ENCODE peak calls at places on chromosomes 6 and 20, in four cellular contexts. W is lung, C is kidney epithelial cell, S is NCI-H460. M is an unnamed sample.

GRCh38 chr6:170124836-170125235 is 166.0 kb downstream of the DLL1 start:
- DNase-seq in C (no peak), W (no peak), S (no peak), M (peak)

GRCh38 chr6:74455786-74456185 is 750.1 kb downstream of the COL12A1 start:
- DNase-seq in S (no peak), W (no peak), C (no peak), M (no peak)

GRCh38 chr6:14661188-14661587 is 543.6 kb downstream of the CD83 start:
- DNase-seq in S (no peak), C (no peak), W (no peak), M (no peak)

GRCh38 chr6:68296126-68296525 is 339.0 kb upstream of the ADGRB3 start:
- DNase-seq in C (no peak), W (no peak), S (no peak), M (no peak)

GRCh38 chr20:63706852-63707557 is 771 bp downstream of the ARFRP1 start:
- DNase-seq in W (peak), S (no peak), C (no peak), M (no peak)

GRCh38 chr6:5422321-5422915 is 161.1 kb downstream of the FARS2 start:
- DNase-seq in W (no peak), C (no peak), S (peak), M (no peak)

GRCh38 chr6:1162367-1163275 is 149.3 kb upstream of the FOXQ1 start:
- DNase-seq in S (peak), C (no peak), W (no peak), M (no peak)

GRCh38 chr6:22036267-22036666 is 260.6 kb downstream of the PRL start:
- DNase-seq in W (peak), C (peak), S (no peak), M (no peak)